ENCODE peak calls at places on chromosomes 6 and 20, in four cellular contexts. I is K562, A is HCT116, X is HepG2. J is an unnamed sample.

GRCh38 chr6:99241905-99242534 is 107.5 kb downstream of the FAXC start:
- DNase-seq in X (peak; percentile 1), A (peak; percentile 38), I (peak; percentile 14), J (no peak)

GRCh38 chr6:116631379-116631990 is 15.2 kb downstream of the RSPH4A start:
- DNase-seq in X (peak; percentile 100), A (no peak), I (no peak), J (no peak)

GRCh38 chr20:34001378-34001777 is 7.7 kb downstream of the RALY start:
- DNase-seq in I (no peak), X (no peak), A (no peak), J (no peak)

GRCh38 chr20:11986954-11987353 is 69.3 kb downstream of the BTBD3 start:
- DNase-seq in A (no peak), I (no peak), X (no peak), J (no peak)

GRCh38 chr20:60219984-60220540 is 261.8 kb downstream of the CDH26 start:
- DNase-seq in I (no peak), X (no peak), A (no peak), J (no peak)

GRCh38 chr20:57224641-57225138 is 41.8 kb downstream of the BMP7 start:
- DNase-seq in A (no peak), X (no peak), I (no peak), J (no peak)

GRCh38 chr6:16044211-16044643 is 84.7 kb upstream of the MYLIP start:
- DNase-seq in I (no peak), A (no peak), X (no peak), J (no peak)

GRCh38 chr20:62405108-62405980 is 1.7 kb downstream of the CABLES2 start:
- DNase-seq in I (no peak), A (no peak), X (peak; percentile 65), J (no peak)

GRCh38 chr20:59933296-59933848 is at the start of gene SYCP2:
- DNase-seq in I (peak; percentile 94), X (no peak), A (no peak), J (no peak)

GRCh38 chr6:85868685-85869084 is 226.0 kb upstream of the SYNCRIP start:
- DNase-seq in A (no peak), X (no peak), I (no peak), J (no peak)

GRCh38 chr6:125869427-125869826 is 78.7 kb downstream of the NCOA7 start:
- DNase-seq in I (no peak), X (no peak), A (no peak), J (no peak)

GRCh38 chr20:63833776-63834544 is 2.9 kb upstream of the ZBTB46 start:
- DNase-seq in X (no peak), A (no peak), I (no peak), J (no peak)

GRCh38 chr6:157267654-157268053 is 55.7 kb downstream of the TMEM242 start:
- DNase-seq in I (no peak), A (no peak), X (no peak), J (no peak)

GRCh38 chr6:107820571-107821261 is 3.4 kb downstream of the SCML4 start:
- DNase-seq in X (no peak), I (no peak), A (no peak), J (no peak)

GRCh38 chr6:30171677-30172471 is 8.5 kb downstream of the TRIM15 start:
- DNase-seq in I (no peak), A (no peak), X (no peak), J (no peak)

GRCh38 chr6:22467645-22468044 is 101.7 kb upstream of the HDGFL1 start:
- DNase-seq in I (no peak), X (no peak), A (no peak), J (no peak)

GRCh38 chr6:81241126-81241525 is 511.4 kb downstream of the TENT5A start:
- DNase-seq in A (no peak), X (no peak), I (no peak), J (no peak)

GRCh38 chr6:151388997-151389639 is 2.2 kb downstream of the ZBTB2 start:
- DNase-seq in A (no peak), X (no peak), I (no peak), J (no peak)

GRCh38 chr20:9024596-9024995 is 44.3 kb upstream of the PLCB4 start:
- DNase-seq in A (no peak), I (no peak), X (no peak), J (no peak)

GRCh38 chr6:39056191-39056590 is 7.6 kb downstream of the GLP1R start:
- DNase-seq in I (no peak), X (no peak), A (no peak), J (no peak)

GRCh38 chr6:165662041-165662491 is 975 bp downstream of the PDE10A start:
- DNase-seq in A (no peak), I (no peak), X (no peak), J (no peak)

GRCh38 chr6:403659-404655 is 12.4 kb downstream of the IRF4 start:
- DNase-seq in X (no peak), A (no peak), I (no peak), J (no peak)

GRCh38 chr20:45593498-45593897 is 14.4 kb upstream of the WFDC8 start:
- DNase-seq in A (no peak), X (no peak), I (no peak), J (no peak)

GRCh38 chr6:109332748-109333147 is 49.5 kb downstream of the CD164 start:
- DNase-seq in I (no peak), X (peak; percentile 43), A (no peak), J (no peak)

GRCh38 chr6:161361529-161361928 is 87.7 kb upstream of the AGPAT4 start:
- DNase-seq in A (no peak), X (no peak), I (no peak), J (no peak)

DNA sequence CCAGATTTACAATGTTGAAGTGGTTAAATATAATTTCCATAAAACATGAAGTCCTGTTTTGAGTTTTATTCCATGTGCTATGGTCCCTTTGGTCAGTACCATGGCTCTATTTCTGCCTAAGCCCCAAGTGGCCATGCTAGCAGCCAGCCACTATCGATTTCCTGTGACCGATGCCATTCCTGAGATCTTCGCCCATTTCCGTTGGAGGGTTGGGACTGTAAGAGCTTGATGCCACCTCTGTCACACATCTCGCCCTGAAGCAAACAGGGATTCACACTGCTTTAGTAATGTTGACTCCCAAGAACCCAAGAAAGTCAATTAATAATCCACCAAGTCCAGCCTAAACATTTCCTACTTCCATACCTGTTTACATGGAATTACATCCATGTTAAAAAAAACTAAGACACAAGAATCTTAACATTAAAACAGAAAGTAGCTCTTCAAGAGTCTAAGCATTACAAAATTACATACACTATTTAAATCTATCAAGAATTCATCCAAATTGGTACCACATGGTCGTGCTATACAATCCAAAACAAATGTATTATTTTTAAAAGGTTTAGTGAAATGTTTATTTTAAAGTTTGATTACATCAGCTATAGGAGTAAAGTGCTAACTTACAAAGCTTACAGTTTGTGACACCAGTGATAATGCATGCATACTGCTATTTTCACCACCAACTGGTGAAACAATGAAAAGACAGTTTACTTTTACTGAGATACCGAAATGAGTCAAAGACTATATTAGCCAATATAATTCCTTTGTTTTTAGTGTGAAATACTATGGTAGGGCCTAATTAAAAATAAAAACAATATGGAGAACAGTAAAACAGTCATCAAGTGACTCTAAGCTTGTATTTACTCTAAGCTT is 2.5 kb downstream of the RBM39 start:
- DNase-seq in I (no peak), A (no peak), X (peak; percentile 57), J (no peak)
- TF ChIP-seq POLR2AphosphoS5 in I (no peak), A (no peak), X (no peak), J (no peak)

DNA sequence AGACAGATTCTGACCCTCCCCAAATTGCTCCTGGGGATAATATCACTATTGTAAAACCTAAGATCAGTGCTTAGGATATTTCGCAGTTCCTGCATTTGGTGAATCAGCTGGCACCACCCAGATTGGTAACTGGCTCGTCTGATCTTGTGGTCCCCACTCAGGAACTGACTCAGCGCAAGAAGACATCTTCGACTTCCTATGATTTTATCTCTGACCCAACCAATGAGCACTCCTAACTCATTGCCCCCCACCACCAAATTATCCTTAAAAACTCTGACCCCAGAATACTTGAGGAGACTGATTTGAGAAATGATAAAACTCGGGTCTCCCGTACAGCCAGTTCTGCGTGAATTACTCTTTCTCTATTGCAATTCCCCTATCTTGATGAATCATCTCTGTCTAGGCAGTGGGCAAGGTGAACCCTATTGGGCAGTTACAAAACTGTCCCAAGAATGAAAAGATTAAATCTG is 55.7 kb upstream of the PRND start:
- DNase-seq in X (no peak), I (no peak), A (no peak), J (no peak)
- TF ChIP-seq TCF7L2 in X (no peak), I (no peak), A (no peak), J (no peak)

GRCh38 chr6:32602403-32602802 is 12.8 kb upstream of the HLA-DRB1 start:
- DNase-seq in X (no peak), A (no peak), I (no peak), J (no peak)

GRCh38 chr6:32603888-32604287 is 14.2 kb upstream of the HLA-DRB1 start:
- DNase-seq in A (no peak), I (no peak), X (no peak), J (no peak)

GRCh38 chr6:32607263-32607987 is 17.8 kb upstream of the HLA-DRB1 start:
- DNase-seq in A (no peak), I (no peak), X (no peak), J (no peak)

GRCh38 chr6:32607988-32608298 is 18.3 kb upstream of the HLA-DRB1 start:
- DNase-seq in X (no peak), I (no peak), A (no peak), J (no peak)

GRCh38 chr6:32604434-32604877 is 14.8 kb upstream of the HLA-DRB1 start:
- DNase-seq in I (no peak), X (no peak), A (no peak), J (no peak)
- TF ChIP-seq POLR2AphosphoS5 in I (no peak), X (no peak), A (no peak), J (no peak)

DNA sequence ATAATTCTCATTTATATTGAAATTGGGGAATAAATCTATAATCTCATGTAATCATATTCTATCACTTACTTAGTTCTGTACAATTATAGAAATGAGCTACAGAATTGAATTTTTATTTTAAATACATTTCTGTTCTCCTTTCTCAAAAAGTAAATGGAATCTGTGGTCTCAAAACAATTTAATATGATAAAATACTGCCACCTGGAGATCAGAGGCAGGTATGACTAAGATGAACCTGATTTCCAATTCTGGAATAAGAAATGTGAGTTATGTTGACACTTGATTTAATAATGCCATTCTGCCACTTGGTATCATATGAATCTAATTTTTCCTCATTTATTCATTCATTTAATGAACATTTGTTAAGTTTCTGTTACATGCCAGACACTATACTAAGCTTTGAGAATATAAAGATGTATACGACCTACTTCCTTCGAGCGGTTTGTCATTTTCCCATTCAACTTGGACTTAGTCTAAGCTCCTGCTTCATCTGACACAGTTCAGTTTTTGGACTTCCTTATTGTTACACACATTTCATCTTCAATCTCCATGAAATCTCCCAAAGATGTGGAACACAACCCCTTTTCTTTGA is 7.6 kb upstream of the CCDC28A start:
- DNase-seq in I (peak; percentile 63), A (peak; percentile 29), X (peak; percentile 48), J (peak; percentile 22)
- TF ChIP-seq TCF7L2 in I (no peak), A (no peak), X (no peak), J (no peak)

GRCh38 chr6:112144145-112144926 is 56.9 kb downstream of the FAM229B start:
- DNase-seq in I (no peak), A (no peak), X (peak; percentile 30), J (no peak)

GRCh38 chr6:112141707-112142106 is 54.3 kb downstream of the FAM229B start:
- DNase-seq in X (no peak), I (no peak), A (no peak), J (no peak)

GRCh38 chr6:112148103-112148502 is 60.7 kb downstream of the FAM229B start:
- DNase-seq in A (no peak), X (no peak), I (no peak), J (no peak)

GRCh38 chr6:112149236-112149635 is 61.8 kb downstream of the FAM229B start:
- DNase-seq in I (no peak), X (no peak), A (no peak), J (no peak)

GRCh38 chr6:112145080-112145573 is 57.7 kb downstream of the FAM229B start:
- DNase-seq in I (no peak), A (no peak), X (peak; percentile 39), J (no peak)
- TF ChIP-seq POLR2AphosphoS5 in I (no peak), A (no peak), X (no peak), J (no peak)

J was measured in Panc1.